ENCODE peak calls at places on chromosomes 4 and X, in six cellular contexts. V is stimulated activated effector memory CD8-positive, alpha-beta T cell treated with anti-CD3 and anti-CD28 coated beads, Interleukin-12 subunit alpha, Interleukin-12 subunit beta, amount 100 ng/mL, for 72 hours; N is fibroblast of pulmonary artery; S is activated naive CD4-positive, alpha-beta T cell; C is NCI-H69; J is T-helper 17 cell. Q is an unnamed sample.

GRCh38 chr4:151239608-151240007 is 37.4 kb upstream of the PRSS48 start:
- DNase-seq in V (no peak), N (no peak), S (no peak), C (no peak), J (no peak), Q (no peak)

GRCh38 chr4:168693750-168694470 is 197.1 kb downstream of the PALLD start:
- DNase-seq in V (no peak), N (no peak), S (no peak), C (no peak), J (no peak), Q (no peak)

GRCh38 chr4:107854326-107855030 is 29.7 kb downstream of the SGMS2 start:
- DNase-seq in V (no peak), N (peak), S (no peak), C (no peak), J (no peak), Q (peak)

GRCh38 chrX:150298841-150299551 is 64.1 kb upstream of the MAMLD1 start:
- DNase-seq in V (no peak), N (no peak), S (no peak), C (no peak), J (no peak), Q (no peak)

GRCh38 chr4:141155586-141155985 is 22.3 kb upstream of the RNF150 start:
- DNase-seq in V (no peak), N (peak), S (no peak), C (no peak), J (no peak), Q (no peak)

GRCh38 chrX:106286053-106286650 is 118.0 kb downstream of the PWWP3B start:
- DNase-seq in V (no peak), N (peak), S (no peak), C (no peak), J (no peak), Q (peak)

GRCh38 chr4:2591189-2591588 is 54.7 kb downstream of the FAM193A start:
- DNase-seq in V (no peak), N (peak), S (no peak), C (no peak), J (no peak), Q (peak)

GRCh38 chrX:9341305-9342201 is 123.3 kb upstream of the TBL1X start:
- DNase-seq in V (no peak), N (peak), S (peak), C (peak), J (peak), Q (peak)

GRCh38 chr4:119057417-119057816 is 78.2 kb upstream of the MYOZ2 start:
- DNase-seq in V (no peak), N (no peak), S (no peak), C (no peak), J (no peak), Q (no peak)

Q was measured in cardiac fibroblast.